ENCODE peak calls at places on chromosomes 3 and 15, in four cellular contexts. X is heart left ventricle; R is A549; M is CD4-positive, alpha-beta memory T cell. D is an unnamed sample.

GRCh38 chr3:154779571-154779970 is 300.5 kb upstream of the MME start:
- DNase-seq in R (no peak), M (no peak), X (no peak), D (no peak)

GRCh38 chr3:129195731-129196256 is 12.1 kb upstream of the CNBP start:
- DNase-seq in X (peak; percentile 64), R (no peak), M (no peak), D (no peak)

GRCh38 chr3:63328386-63328785 is 50.3 kb downstream of the SYNPR start:
- DNase-seq in X (peak; percentile 20), M (no peak), R (no peak), D (no peak)

GRCh38 chr3:66554178-66554577 is 53.4 kb upstream of the LRIG1 start:
- DNase-seq in X (no peak), R (no peak), M (no peak), D (no peak)

GRCh38 chr3:194741916-194742315 is 56.2 kb downstream of the FAM43A start:
- DNase-seq in R (no peak), M (no peak), X (no peak), D (no peak)

GRCh38 chr15:68526269-68526668 is 52.5 kb upstream of the CORO2B start:
- DNase-seq in M (no peak), X (no peak), R (no peak), D (no peak)

GRCh38 chr3:13579089-13579488 is 30.2 kb downstream of the FBLN2 start:
- DNase-seq in R (no peak), M (no peak), X (no peak), D (no peak)

GRCh38 chr3:118714800-118715199 is 319.8 kb downstream of the IGSF11 start:
- DNase-seq in R (no peak), M (no peak), X (no peak), D (no peak)

GRCh38 chr3:43246956-43247355 is 39.4 kb upstream of the SNRK start:
- DNase-seq in X (no peak), M (no peak), R (no peak), D (no peak)

GRCh38 chr3:18423401-18424212 is 1.5 kb downstream of the SATB1 start:
- DNase-seq in M (peak; percentile 38), R (no peak), X (peak; percentile 64), D (peak; percentile 85)

GRCh38 chr15:58770519-58770856 is 614 bp upstream of the MINDY2 start:
- DNase-seq in M (peak; percentile 48), X (no peak), R (peak; percentile 68), D (no peak)

GRCh38 chr3:399647-400046 is 203.1 kb downstream of the CHL1 start:
- DNase-seq in M (no peak), X (no peak), R (no peak), D (no peak)

GRCh38 chr3:72888546-72889309 is 882 bp downstream of the GXYLT2 start:
- DNase-seq in M (no peak), X (peak; percentile 47), R (peak; percentile 43), D (no peak)

GRCh38 chr3:184570501-184570900 is 8.9 kb downstream of the EPHB3 start:
- DNase-seq in X (no peak), M (no peak), R (no peak), D (no peak)

GRCh38 chr3:147699175-147699838 is 290.1 kb downstream of the ZIC1 start:
- DNase-seq in R (no peak), M (no peak), X (no peak), D (no peak)

GRCh38 chr15:83775738-83776137 is 121.8 kb downstream of the ADAMTSL3 start:
- DNase-seq in M (no peak), R (no peak), X (no peak), D (no peak)

GRCh38 chr15:75620776-75621536 is 4.6 kb downstream of the SNUPN start:
- DNase-seq in M (no peak), X (peak; percentile 83), R (no peak), D (no peak)

GRCh38 chr3:46080124-46080991 is 53.1 kb upstream of the XCR1 start:
- DNase-seq in M (no peak), R (no peak), X (no peak), D (no peak)

GRCh38 chr3:98972155-98972554 is 70.7 kb upstream of the DCBLD2 start:
- DNase-seq in X (no peak), M (no peak), R (no peak), D (no peak)

GRCh38 chr15:29566914-29567313 is 255.4 kb downstream of the TJP1 start:
- DNase-seq in X (no peak), M (no peak), R (no peak), D (no peak)

GRCh38 chr3:195003006-195003892 is 267.7 kb downstream of the XXYLT1 start:
- DNase-seq in R (no peak), X (peak; percentile 86), M (no peak), D (no peak)

GRCh38 chr3:98746882-98747281 is 16.3 kb upstream of the ST3GAL6 start:
- DNase-seq in X (no peak), M (no peak), R (no peak), D (no peak)

GRCh38 chr3:55089211-55089610 is 161.4 kb upstream of the LRTM1 start:
- DNase-seq in X (no peak), R (no peak), M (no peak), D (no peak)

GRCh38 chr3:106121491-106122289 is 252.9 kb upstream of the CBLB start:
- DNase-seq in X (no peak), M (no peak), R (no peak), D (no peak)

GRCh38 chr3:71201939-71202338 is 381.6 kb downstream of the FOXP1 start:
- DNase-seq in X (peak; percentile 83), M (no peak), R (no peak), D (no peak)

GRCh38 chr3:29695201-29695904 is 414.5 kb downstream of the RBMS3 start:
- DNase-seq in M (no peak), X (no peak), R (no peak), D (no peak)

GRCh38 chr3:185283374-185283935 is 29.6 kb upstream of the EHHADH start:
- DNase-seq in R (peak; percentile 24), M (no peak), X (no peak), D (no peak)

GRCh38 chr15:74529911-74530310 is 11.1 kb upstream of the ARID3B start:
- DNase-seq in X (no peak), M (no peak), R (no peak), D (no peak)

GRCh38 chr3:190621971-190622370 is 108.1 kb downstream of the IL1RAP start:
- DNase-seq in X (no peak), M (no peak), R (no peak), D (no peak)

GRCh38 chr15:33194237-33194636 is 277 bp downstream of the FMN1 start:
- DNase-seq in R (no peak), M (no peak), X (no peak), D (no peak)

GRCh38 chr3:152121292-152121654 is 147.5 kb upstream of the MBNL1 start:
- DNase-seq in R (no peak), X (no peak), M (no peak), D (no peak)

GRCh38 chr15:71002321-71002720 is 109.7 kb downstream of the LRRC49 start:
- DNase-seq in R (no peak), M (no peak), X (no peak), D (no peak)

GRCh38 chr3:13093687-13094086 is 20.5 kb upstream of the IQSEC1 start:
- DNase-seq in X (peak; percentile 18), M (no peak), R (no peak), D (no peak)

GRCh38 chr3:46851364-46852328 is 11.6 kb downstream of the MYL3 start:
- DNase-seq in R (no peak), X (peak; percentile 46), M (no peak), D (no peak)

GRCh38 chr3:170732660-170733245 is 137.2 kb downstream of the RPL22L1 start:
- DNase-seq in M (no peak), R (no peak), X (no peak), D (no peak)

GRCh38 chr3:132342183-132342582 is 25.0 kb downstream of the ACP3 start:
- DNase-seq in X (no peak), R (no peak), M (no peak), D (no peak)

GRCh38 chr15:78210349-78210717 is 24.0 kb downstream of the ACSBG1 start:
- DNase-seq in R (no peak), X (no peak), M (no peak), D (no peak)

GRCh38 chr3:100002599-100003350 is 111.5 kb downstream of the FILIP1L start:
- DNase-seq in M (no peak), R (peak; percentile 47), X (no peak), D (no peak)

DNA sequence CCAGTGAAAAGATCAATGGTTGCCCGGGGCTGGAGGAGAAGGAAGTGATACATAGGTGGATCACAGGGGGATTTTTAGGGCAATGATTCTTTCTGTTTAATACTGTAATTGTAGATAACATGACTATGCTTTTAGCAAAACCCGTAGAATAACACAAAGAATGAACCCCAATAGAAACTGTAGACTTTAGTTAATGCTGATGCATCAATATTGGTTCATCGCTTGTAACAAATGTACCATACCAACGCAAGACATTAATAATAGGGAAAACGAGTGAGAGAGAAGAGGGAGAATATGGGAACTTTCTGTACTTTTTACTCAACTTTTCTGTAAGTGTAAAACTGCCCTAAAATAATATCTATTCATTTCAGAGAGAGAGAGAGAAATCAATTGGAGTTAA is 383.3 kb upstream of the ATP11B start:
- DNase-seq in X (no peak), M (no peak), R (no peak), D (no peak)
- H3K27ac ChIP-seq in X (no peak overlapping the region), M (no peak overlapping the region), R (no peak overlapping the region), D (no peak overlapping the region)

GRCh38 chr15:25070357-25070963 is 115.7 kb downstream of the SNRPN start:
- DNase-seq in X (peak; percentile 3), R (no peak), M (no peak), D (no peak)

GRCh38 chr15:25067725-25068309 is 113.0 kb downstream of the SNRPN start:
- DNase-seq in X (no peak), M (no peak), R (no peak), D (no peak)

GRCh38 chr15:25068696-25069095 is 113.9 kb downstream of the SNRPN start:
- DNase-seq in R (no peak), X (peak; percentile 20), M (no peak), D (no peak)

GRCh38 chr15:25072857-25073476 is 118.2 kb downstream of the SNRPN start:
- DNase-seq in M (no peak), X (peak; percentile 10), R (no peak), D (no peak)
- H3K9me3 ChIP-seq in M (peaks cover 30% of the 10 kb centered on the region), X (peaks cover 100% of the 10 kb centered on the region), R (peaks cover 85% of the 10 kb centered on the region), D (peaks cover 97% of the 10 kb centered on the region)

GRCh38 chr3:133492159-133492860 is 81.2 kb upstream of the CDV3 start:
- DNase-seq in R (no peak), X (no peak), M (no peak), D (no peak)

GRCh38 chr3:133491481-133492059 is 81.9 kb upstream of the CDV3 start:
- DNase-seq in M (no peak), R (no peak), X (no peak), D (no peak)

GRCh38 chr3:133490468-133491351 is 82.8 kb upstream of the CDV3 start:
- DNase-seq in R (no peak), M (peak; percentile 38), X (no peak), D (peak; percentile 85)

GRCh38 chr3:133489466-133490085 is 83.9 kb upstream of the CDV3 start:
- DNase-seq in R (no peak), M (no peak), X (no peak), D (no peak)

DNA sequence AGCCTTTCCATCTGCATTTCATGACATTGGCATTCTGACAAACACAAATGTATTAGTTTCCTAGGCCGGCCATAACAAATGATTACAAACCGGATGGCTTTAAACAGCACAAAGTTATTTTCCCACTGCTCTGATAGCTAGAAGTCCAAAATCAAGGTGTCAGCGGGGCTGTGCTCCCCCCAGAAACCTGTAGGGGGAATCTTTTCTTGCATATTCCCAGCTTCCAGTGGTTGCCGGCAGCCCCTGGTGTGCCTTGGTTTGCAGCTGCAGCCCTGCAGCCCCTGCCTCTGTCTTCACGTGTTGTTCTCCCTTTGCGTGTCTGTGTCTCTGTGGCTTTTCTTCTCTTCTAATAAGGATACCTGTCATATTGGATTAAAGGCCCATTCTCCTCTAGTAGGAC is 79.0 kb upstream of the CDV3 start:
- DNase-seq in M (no peak), X (no peak), R (peak; percentile 28), D (no peak)
- H3K27ac ChIP-seq in M (no peak overlapping the region), X (no peak overlapping the region), R (no peak overlapping the region), D (no peak overlapping the region)

GRCh38 chr15:99644913-99645549 is 79.2 kb downstream of the MEF2A start:
- DNase-seq in M (no peak), R (no peak), X (no peak), D (no peak)
- H3K9me3 ChIP-seq in M (no peaks in the 10 kb centered on the region), R (peaks cover 6% of the 10 kb centered on the region), X (peaks cover 8% of the 10 kb centered on the region), D (peaks cover 18% of the 10 kb centered on the region)

D was measured in CD4-positive, CD25-positive, alpha-beta regulatory T cell.